ENCODE peak calls at places on chromosomes 7 and 10, in seven cellular contexts. I is RWPE1; Z is fibroblast of mammary gland; M is posterior cingulate gyrus; G is CD8-positive, alpha-beta T cell; E is T follicular helper cell; H is NCI-H82. R is an unnamed sample.

GRCh38 chr10:29392376-29393021 is 103.6 kb downstream of the LYZL1 start:
- DNase-seq in I (peak; percentile 38), Z (peak; percentile 41), M (peak; percentile 41), G (peak; percentile 33), E (no peak), H (peak; percentile 73), R (no peak)

GRCh38 chr10:71337219-71337625 is 18.2 kb downstream of the SLC29A3 start:
- DNase-seq in I (no peak), Z (no peak), M (no peak), G (no peak), E (no peak), H (no peak), R (no peak)

GRCh38 chr7:68411742-68412141 is 1186.5 kb upstream of the AUTS2 start:
- DNase-seq in I (no peak), Z (no peak), M (no peak), G (no peak), E (no peak), H (peak; percentile 98), R (no peak)

GRCh38 chr7:28130277-28130676 is 50.3 kb downstream of the JAZF1 start:
- DNase-seq in I (no peak), Z (peak; percentile 31), M (no peak), G (no peak), E (no peak), H (no peak), R (no peak)

GRCh38 chr10:29765330-29765729 is 130.6 kb upstream of the SVIL start:
- DNase-seq in I (no peak), Z (no peak), M (no peak), G (no peak), E (no peak), H (no peak), R (no peak)

GRCh38 chr7:155587486-155587885 is 41.1 kb upstream of the CNPY1 start:
- DNase-seq in I (no peak), Z (no peak), M (no peak), G (no peak), E (no peak), H (no peak), R (no peak)

GRCh38 chr7:922334-923107 is 32.0 kb downstream of the ADAP1 start:
- DNase-seq in I (no peak), Z (no peak), M (peak; percentile 8), G (peak; percentile 47), E (no peak), H (no peak), R (no peak)

GRCh38 chr7:137462847-137463246 is 119.3 kb upstream of the PTN start:
- DNase-seq in I (no peak), Z (no peak), M (no peak), G (no peak), E (no peak), H (no peak), R (no peak)

GRCh38 chr10:58352956-58353610 is 18.3 kb downstream of the UBE2D1 start:
- DNase-seq in I (no peak), Z (peak; percentile 18), M (no peak), G (no peak), E (no peak), H (peak; percentile 54), R (no peak)

GRCh38 chr7:711967-712600 is 14.4 kb upstream of the DNAAF5 start:
- DNase-seq in I (no peak), Z (no peak), M (no peak), G (no peak), E (no peak), H (no peak), R (no peak)

GRCh38 chr7:19107142-19107391 is 10.4 kb downstream of the TWIST1 start:
- DNase-seq in I (no peak), Z (no peak), M (no peak), G (no peak), E (no peak), H (no peak), R (no peak)

R was measured in epithelial cell of prostate.